ENCODE peak calls at places on chromosomes 16 and 17, in eight cellular contexts. One of them, this sample, is unnamed.

GRCh38 chr17:39979021-39979660 is 1.5 kb upstream of the PSMD3 start:
- DNase-seq in cardiac fibroblast: peak; percentile 92
- DNase-seq in left colon: no peak
- DNase-seq in activated CD4-positive, alpha-beta T cell treated with anti-CD3 and anti-CD28 coated beads, Interleukin-2, amount 50 U/mL, for 48 hours: no peak
- DNase-seq in OCI-LY7: peak; percentile 23
- DNase-seq in foreskin fibroblast: peak; percentile 67
- DNase-seq in amniotic stem cell: peak; percentile 74
- DNase-seq in RCC 7860: peak; percentile 98
- DNase-seq in this sample: no peak

GRCh38 chr16:18801197-18801972 is at the start of gene ARL6IP1:
- DNase-seq in cardiac fibroblast: peak; percentile 100
- DNase-seq in left colon: peak; percentile 99
- DNase-seq in activated CD4-positive, alpha-beta T cell treated with anti-CD3 and anti-CD28 coated beads, Interleukin-2, amount 50 U/mL, for 48 hours: peak; percentile 98
- DNase-seq in OCI-LY7: peak; percentile 100
- DNase-seq in foreskin fibroblast: peak; percentile 100
- DNase-seq in amniotic stem cell: peak; percentile 99
- DNase-seq in RCC 7860: peak; percentile 98
- DNase-seq in this sample: peak; percentile 99

GRCh38 chr17:40497704-40498103 is 3.7 kb downstream of the TNS4 start:
- DNase-seq in cardiac fibroblast: peak; percentile 81
- DNase-seq in left colon: no peak
- DNase-seq in activated CD4-positive, alpha-beta T cell treated with anti-CD3 and anti-CD28 coated beads, Interleukin-2, amount 50 U/mL, for 48 hours: no peak
- DNase-seq in OCI-LY7: no peak
- DNase-seq in foreskin fibroblast: peak; percentile 66
- DNase-seq in amniotic stem cell: no peak
- DNase-seq in RCC 7860: no peak
- DNase-seq in this sample: no peak

GRCh38 chr17:30964878-30965277 is 6.0 kb upstream of the RNF135 start:
- DNase-seq in cardiac fibroblast: peak; percentile 50
- DNase-seq in left colon: no peak
- DNase-seq in activated CD4-positive, alpha-beta T cell treated with anti-CD3 and anti-CD28 coated beads, Interleukin-2, amount 50 U/mL, for 48 hours: no peak
- DNase-seq in OCI-LY7: no peak
- DNase-seq in foreskin fibroblast: peak; percentile 24
- DNase-seq in amniotic stem cell: no peak
- DNase-seq in RCC 7860: peak; percentile 12
- DNase-seq in this sample: no peak

GRCh38 chr16:4359914-4360313 is 8.8 kb upstream of the PAM16 start:
- DNase-seq in cardiac fibroblast: no peak
- DNase-seq in left colon: no peak
- DNase-seq in activated CD4-positive, alpha-beta T cell treated with anti-CD3 and anti-CD28 coated beads, Interleukin-2, amount 50 U/mL, for 48 hours: no peak
- DNase-seq in OCI-LY7: no peak
- DNase-seq in foreskin fibroblast: no peak
- DNase-seq in amniotic stem cell: no peak
- DNase-seq in RCC 7860: no peak
- DNase-seq in this sample: no peak

GRCh38 chr16:29007865-29008593 is 23.2 kb downstream of the LAT start:
- DNase-seq in cardiac fibroblast: peak; percentile 83
- DNase-seq in left colon: no peak
- DNase-seq in activated CD4-positive, alpha-beta T cell treated with anti-CD3 and anti-CD28 coated beads, Interleukin-2, amount 50 U/mL, for 48 hours: peak; percentile 74
- DNase-seq in OCI-LY7: no peak
- DNase-seq in foreskin fibroblast: peak; percentile 87
- DNase-seq in amniotic stem cell: no peak
- DNase-seq in RCC 7860: peak; percentile 63
- DNase-seq in this sample: no peak

GRCh38 chr17:29138991-29139682 is 41.1 kb downstream of the MYO18A start:
- DNase-seq in cardiac fibroblast: no peak
- DNase-seq in left colon: no peak
- DNase-seq in activated CD4-positive, alpha-beta T cell treated with anti-CD3 and anti-CD28 coated beads, Interleukin-2, amount 50 U/mL, for 48 hours: peak; percentile 57
- DNase-seq in OCI-LY7: peak; percentile 75
- DNase-seq in foreskin fibroblast: no peak
- DNase-seq in amniotic stem cell: no peak
- DNase-seq in RCC 7860: no peak
- DNase-seq in this sample: no peak

GRCh38 chr17:38715216-38715943 is 10.3 kb downstream of the MLLT6 start:
- DNase-seq in cardiac fibroblast: no peak
- DNase-seq in left colon: no peak
- DNase-seq in activated CD4-positive, alpha-beta T cell treated with anti-CD3 and anti-CD28 coated beads, Interleukin-2, amount 50 U/mL, for 48 hours: no peak
- DNase-seq in OCI-LY7: no peak
- DNase-seq in foreskin fibroblast: no peak
- DNase-seq in amniotic stem cell: no peak
- DNase-seq in RCC 7860: no peak
- DNase-seq in this sample: no peak

GRCh38 chr16:84569382-84569987 is 48.4 kb downstream of the COTL1 start:
- DNase-seq in cardiac fibroblast: no peak
- DNase-seq in left colon: peak; percentile 65
- DNase-seq in activated CD4-positive, alpha-beta T cell treated with anti-CD3 and anti-CD28 coated beads, Interleukin-2, amount 50 U/mL, for 48 hours: no peak
- DNase-seq in OCI-LY7: no peak
- DNase-seq in foreskin fibroblast: no peak
- DNase-seq in amniotic stem cell: no peak
- DNase-seq in RCC 7860: no peak
- DNase-seq in this sample: no peak

GRCh38 chr17:72683506-72684404 is 408.7 kb downstream of the SLC39A11 start:
- DNase-seq in cardiac fibroblast: peak; percentile 98
- DNase-seq in left colon: peak; percentile 51
- DNase-seq in activated CD4-positive, alpha-beta T cell treated with anti-CD3 and anti-CD28 coated beads, Interleukin-2, amount 50 U/mL, for 48 hours: no peak
- DNase-seq in OCI-LY7: no peak
- DNase-seq in foreskin fibroblast: peak; percentile 91
- DNase-seq in amniotic stem cell: peak; percentile 52
- DNase-seq in RCC 7860: peak; percentile 86
- DNase-seq in this sample: peak; percentile 94

GRCh38 chr17:28534740-28535375 is 17.6 kb downstream of the UNC119 start:
- DNase-seq in cardiac fibroblast: no peak
- DNase-seq in left colon: no peak
- DNase-seq in activated CD4-positive, alpha-beta T cell treated with anti-CD3 and anti-CD28 coated beads, Interleukin-2, amount 50 U/mL, for 48 hours: no peak
- DNase-seq in OCI-LY7: no peak
- DNase-seq in foreskin fibroblast: no peak
- DNase-seq in amniotic stem cell: no peak
- DNase-seq in RCC 7860: no peak
- DNase-seq in this sample: no peak

GRCh38 chr17:42677921-42678781 is 1.4 kb upstream of the PLEKHH3 start:
- DNase-seq in cardiac fibroblast: peak; percentile 88
- DNase-seq in left colon: peak; percentile 93
- DNase-seq in activated CD4-positive, alpha-beta T cell treated with anti-CD3 and anti-CD28 coated beads, Interleukin-2, amount 50 U/mL, for 48 hours: peak; percentile 81
- DNase-seq in OCI-LY7: peak; percentile 90
- DNase-seq in foreskin fibroblast: peak; percentile 89
- DNase-seq in amniotic stem cell: peak; percentile 70
- DNase-seq in RCC 7860: peak; percentile 92
- DNase-seq in this sample: peak; percentile 31

GRCh38 chr17:65794572-65794971 is 233.1 kb upstream of the AXIN2 start:
- DNase-seq in cardiac fibroblast: peak; percentile 61
- DNase-seq in left colon: no peak
- DNase-seq in activated CD4-positive, alpha-beta T cell treated with anti-CD3 and anti-CD28 coated beads, Interleukin-2, amount 50 U/mL, for 48 hours: no peak
- DNase-seq in OCI-LY7: peak; percentile 16
- DNase-seq in foreskin fibroblast: no peak
- DNase-seq in amniotic stem cell: no peak
- DNase-seq in RCC 7860: peak; percentile 21
- DNase-seq in this sample: no peak

GRCh38 chr16:70433456-70434103 is 5.3 kb downstream of the ST3GAL2 start:
- DNase-seq in cardiac fibroblast: peak; percentile 80
- DNase-seq in left colon: no peak
- DNase-seq in activated CD4-positive, alpha-beta T cell treated with anti-CD3 and anti-CD28 coated beads, Interleukin-2, amount 50 U/mL, for 48 hours: no peak
- DNase-seq in OCI-LY7: peak; percentile 25
- DNase-seq in foreskin fibroblast: peak; percentile 87
- DNase-seq in amniotic stem cell: no peak
- DNase-seq in RCC 7860: peak; percentile 65
- DNase-seq in this sample: peak; percentile 59

GRCh38 chr16:12462690-12463646 is 340.7 kb downstream of the CPPED1 start:
- DNase-seq in cardiac fibroblast: peak; percentile 68
- DNase-seq in left colon: no peak
- DNase-seq in activated CD4-positive, alpha-beta T cell treated with anti-CD3 and anti-CD28 coated beads, Interleukin-2, amount 50 U/mL, for 48 hours: no peak
- DNase-seq in OCI-LY7: no peak
- DNase-seq in foreskin fibroblast: peak; percentile 56
- DNase-seq in amniotic stem cell: no peak
- DNase-seq in RCC 7860: no peak
- DNase-seq in this sample: no peak

GRCh38 chr16:31187808-31188189 is 7.9 kb downstream of the FUS start:
- DNase-seq in cardiac fibroblast: no peak
- DNase-seq in left colon: no peak
- DNase-seq in activated CD4-positive, alpha-beta T cell treated with anti-CD3 and anti-CD28 coated beads, Interleukin-2, amount 50 U/mL, for 48 hours: no peak
- DNase-seq in OCI-LY7: no peak
- DNase-seq in foreskin fibroblast: no peak
- DNase-seq in amniotic stem cell: no peak
- DNase-seq in RCC 7860: no peak
- DNase-seq in this sample: no peak

GRCh38 chr17:83203472-83204221 is 124.2 kb downstream of the METRNL start:
- DNase-seq in cardiac fibroblast: peak; percentile 61
- DNase-seq in left colon: peak; percentile 24
- DNase-seq in activated CD4-positive, alpha-beta T cell treated with anti-CD3 and anti-CD28 coated beads, Interleukin-2, amount 50 U/mL, for 48 hours: no peak
- DNase-seq in OCI-LY7: no peak
- DNase-seq in foreskin fibroblast: no peak
- DNase-seq in amniotic stem cell: no peak
- DNase-seq in RCC 7860: no peak
- DNase-seq in this sample: no peak

GRCh38 chr16:19804538-19805323 is 79.9 kb downstream of the GPRC5B start:
- DNase-seq in cardiac fibroblast: peak; percentile 39
- DNase-seq in left colon: peak; percentile 66
- DNase-seq in activated CD4-positive, alpha-beta T cell treated with anti-CD3 and anti-CD28 coated beads, Interleukin-2, amount 50 U/mL, for 48 hours: peak; percentile 21
- DNase-seq in OCI-LY7: peak; percentile 47
- DNase-seq in foreskin fibroblast: no peak
- DNase-seq in amniotic stem cell: no peak
- DNase-seq in RCC 7860: no peak
- DNase-seq in this sample: no peak

GRCh38 chr17:37206299-37206698 is 169.5 kb upstream of the C17orf78 start:
- DNase-seq in cardiac fibroblast: no peak
- DNase-seq in left colon: no peak
- DNase-seq in activated CD4-positive, alpha-beta T cell treated with anti-CD3 and anti-CD28 coated beads, Interleukin-2, amount 50 U/mL, for 48 hours: no peak
- DNase-seq in OCI-LY7: no peak
- DNase-seq in foreskin fibroblast: no peak
- DNase-seq in amniotic stem cell: no peak
- DNase-seq in RCC 7860: no peak
- DNase-seq in this sample: no peak

GRCh38 chr17:41784207-41784744 is 2.2 kb downstream of the JUP start:
- DNase-seq in cardiac fibroblast: peak; percentile 79
- DNase-seq in left colon: peak; percentile 45
- DNase-seq in activated CD4-positive, alpha-beta T cell treated with anti-CD3 and anti-CD28 coated beads, Interleukin-2, amount 50 U/mL, for 48 hours: no peak
- DNase-seq in OCI-LY7: no peak
- DNase-seq in foreskin fibroblast: no peak
- DNase-seq in amniotic stem cell: no peak
- DNase-seq in RCC 7860: peak; percentile 36
- DNase-seq in this sample: no peak

This sample was measured in brain pericyte.